ENCODE peak calls at places on chromosomes 3 and 15, in four cellular contexts. J, Z, K and A are unnamed samples.
A peak's percentile ranks its signal among the peaks of the same experiment; 100 is the strongest.

GRCh38 chr3:64560802-64561502 is 126.8 kb downstream of the ADAMTS9 start:
- DNase-seq in J (no peak), Z (no peak), K (no peak), A (no peak)

GRCh38 chr15:52040167-52040900 is 21.3 kb downstream of the MAPK6 start:
- DNase-seq in J (no peak), Z (peak; percentile 45), K (no peak), A (no peak)

GRCh38 chr15:46416544-46416943 is 781.7 kb downstream of the SQOR start:
- DNase-seq in J (no peak), Z (no peak), K (no peak), A (no peak)

GRCh38 chr15:55768670-55769185 is 25.8 kb upstream of the PRTG start:
- DNase-seq in J (no peak), Z (no peak), K (no peak), A (no peak)

GRCh38 chr15:55357774-55358173 is 38.8 kb downstream of the PIGB start:
- DNase-seq in J (no peak), Z (no peak), K (no peak), A (no peak)

GRCh38 chr3:95356764-95357501 is 1294.1 kb downstream of the NSUN3 start:
- DNase-seq in J (no peak), Z (peak; percentile 56), K (no peak), A (no peak)

GRCh38 chr15:99137111-99137546 is 32.2 kb downstream of the SYNM start:
- DNase-seq in J (no peak), Z (peak; percentile 52), K (no peak), A (no peak)

GRCh38 chr3:47482411-47482810 is 6.7 kb upstream of the SCAP start:
- DNase-seq in J (no peak), Z (no peak), K (no peak), A (no peak)

GRCh38 chr3:144677118-144677517 is 705.5 kb downstream of the DIPK2A start:
- DNase-seq in J (no peak), Z (no peak), K (no peak), A (no peak)

GRCh38 chr3:111616417-111617105 is 21.4 kb upstream of the ZBED2 start:
- DNase-seq in J (peak; percentile 27), Z (no peak), K (peak; percentile 53), A (no peak)

GRCh38 chr3:126407412-126408044 is 12.8 kb downstream of the CFAP100 start:
- DNase-seq in J (no peak), Z (no peak), K (no peak), A (no peak)

GRCh38 chr15:39511000-39511914 is 69.6 kb upstream of the THBS1 start:
- DNase-seq in J (no peak), Z (no peak), K (no peak), A (no peak)

GRCh38 chr15:72859023-72859756 is 75.6 kb upstream of the ADPGK start:
- DNase-seq in J (no peak), Z (no peak), K (no peak), A (no peak)

GRCh38 chr3:125587039-125587664 is 8.1 kb downstream of the OSBPL11 start:
- DNase-seq in J (no peak), Z (no peak), K (no peak), A (no peak)

GRCh38 chr3:145959457-145960088 is 201.4 kb downstream of the PLOD2 start:
- DNase-seq in J (no peak), Z (peak; percentile 55), K (no peak), A (no peak)

GRCh38 chr3:153246805-153247204 is 84.8 kb downstream of the RAP2B start:
- DNase-seq in J (no peak), Z (no peak), K (no peak), A (no peak)

GRCh38 chr3:25783661-25784512 is 644 bp upstream of the NGLY1 start:
- DNase-seq in J (no peak), Z (peak; percentile 28), K (no peak), A (no peak)

GRCh38 chr3:61248496-61248895 is 2.8 kb downstream of the FHIT start:
- DNase-seq in J (no peak), Z (no peak), K (no peak), A (no peak)

GRCh38 chr15:68335655-68336054 is 58.1 kb downstream of the FEM1B start:
- DNase-seq in J (no peak), Z (no peak), K (no peak), A (no peak)

GRCh38 chr15:80502782-80503181 is 98.6 kb downstream of the ARNT2 start:
- DNase-seq in J (no peak), Z (no peak), K (no peak), A (no peak)

GRCh38 chr3:194280777-194281176 is 70.4 kb downstream of the CPN2 start:
- DNase-seq in J (no peak), Z (no peak), K (no peak), A (no peak)

GRCh38 chr15:32042269-32042996 is 12.1 kb downstream of the CHRNA7 start:
- DNase-seq in J (no peak), Z (no peak), K (no peak), A (no peak)

GRCh38 chr15:73560501-73561117 is 72.6 kb downstream of the NPTN start:
- DNase-seq in J (no peak), Z (peak; percentile 64), K (no peak), A (no peak)

GRCh38 chr3:154792828-154793227 is 287.3 kb upstream of the MME start:
- DNase-seq in J (no peak), Z (no peak), K (no peak), A (no peak)

GRCh38 chr3:187678869-187679268 is 8.7 kb upstream of the SST start:
- DNase-seq in J (no peak), Z (peak; percentile 73), K (no peak), A (no peak)